ENCODE peak calls at places on chromosomes 11 and 22, in four cellular contexts. Y is HCT116, T is K562, A is GM12878. C is an unnamed sample.

GRCh38 chr22:22884888-22885840 is 2.5 kb upstream of the IGLL5 start:
- DNase-seq in Y (no peak), T (no peak), A (no peak), C (no peak)

GRCh38 chr11:36292311-36292722 is 3.1 kb upstream of the COMMD9 start:
- DNase-seq in Y (peak), T (peak), A (peak), C (no peak)

GRCh38 chr11:66891849-66892660 is 35.2 kb downstream of the LRFN4 start:
- DNase-seq in Y (peak), T (peak), A (peak), C (no peak)

GRCh38 chr11:5749836-5750235 is 4.2 kb upstream of the OR52N4 start:
- DNase-seq in Y (no peak), T (no peak), A (no peak), C (no peak)

GRCh38 chr11:19871531-19871930 is 158.9 kb downstream of the NAV2 start:
- DNase-seq in Y (no peak), T (no peak), A (no peak), C (no peak)

GRCh38 chr11:32391965-32392553 is 43.3 kb downstream of the WT1 start:
- DNase-seq in Y (no peak), T (no peak), A (no peak), C (no peak)

GRCh38 chr11:95154514-95154913 is 64.9 kb downstream of the ENDOD1 start:
- DNase-seq in Y (peak), T (peak), A (no peak), C (peak)

GRCh38 chr11:97890466-97890865 is 1130.3 kb upstream of the CNTN5 start:
- DNase-seq in Y (no peak), T (no peak), A (no peak), C (no peak)

GRCh38 chr11:77879218-77879617 is 58.3 kb downstream of the AAMDC start:
- DNase-seq in Y (no peak), T (no peak), A (peak), C (no peak)

GRCh38 chr11:11798586-11799438 is 43.0 kb upstream of the USP47 start:
- DNase-seq in Y (peak), T (peak), A (no peak), C (no peak)

GRCh38 chr11:71425851-71426250 is 22.3 kb downstream of the DHCR7 start:
- DNase-seq in Y (no peak), T (no peak), A (no peak), C (no peak)

GRCh38 chr11:131246589-131247164 is 123.7 kb upstream of the NTM start:
- DNase-seq in Y (no peak), T (peak), A (no peak), C (peak)

GRCh38 chr11:119486691-119487259 is 63.8 kb upstream of the THY1 start:
- DNase-seq in Y (no peak), T (no peak), A (no peak), C (peak)

GRCh38 chr11:121645596-121645995 is 192.8 kb upstream of the SORL1-AS1 start:
- DNase-seq in Y (no peak), T (no peak), A (no peak), C (no peak)

GRCh38 chr11:93545566-93545965 is 2.4 kb upstream of the SMCO4 start:
- DNase-seq in Y (no peak), T (no peak), A (no peak), C (no peak)

GRCh38 chr11:11250470-11250869 is 102.6 kb downstream of the CSNK2A3 start:
- DNase-seq in Y (no peak), T (no peak), A (no peak), C (no peak)

GRCh38 chr22:31680764-31681624 is 19.0 kb upstream of the PISD start:
- DNase-seq in Y (no peak), T (no peak), A (no peak), C (no peak)

GRCh38 chr22:50169181-50169759 is 1.3 kb upstream of the PANX2 start:
- DNase-seq in Y (no peak), T (no peak), A (no peak), C (no peak)

GRCh38 chr22:41034741-41035140 is 57.7 kb upstream of the EP300 start:
- DNase-seq in Y (no peak), T (no peak), A (no peak), C (no peak)

GRCh38 chr22:22194931-22195264 is 49.7 kb upstream of the VPREB1 start:
- DNase-seq in Y (no peak), T (no peak), A (no peak), C (no peak)

GRCh38 chr22:49636649-49637048 is 191.0 kb downstream of the BRD1 start:
- DNase-seq in Y (no peak), T (no peak), A (no peak), C (no peak)

GRCh38 chr22:24156915-24157782 is 24.1 kb upstream of the SUSD2 start:
- DNase-seq in Y (peak), T (peak), A (peak), C (peak)

GRCh38 chr11:128938156-128938885 is 4.3 kb downstream of the TP53AIP1 start:
- DNase-seq in Y (no peak), T (no peak), A (no peak), C (no peak)

GRCh38 chr11:120208012-120208441 is 2.8 kb upstream of the OAF start:
- DNase-seq in Y (no peak), T (no peak), A (no peak), C (no peak)

GRCh38 chr11:132904566-132904965 is 627.7 kb downstream of the OPCML start:
- DNase-seq in Y (no peak), T (no peak), A (no peak), C (no peak)

GRCh38 chr11:111097191-111097590 is 148.3 kb upstream of the POU2AF2 start:
- DNase-seq in Y (peak), T (no peak), A (no peak), C (no peak)

DNA sequence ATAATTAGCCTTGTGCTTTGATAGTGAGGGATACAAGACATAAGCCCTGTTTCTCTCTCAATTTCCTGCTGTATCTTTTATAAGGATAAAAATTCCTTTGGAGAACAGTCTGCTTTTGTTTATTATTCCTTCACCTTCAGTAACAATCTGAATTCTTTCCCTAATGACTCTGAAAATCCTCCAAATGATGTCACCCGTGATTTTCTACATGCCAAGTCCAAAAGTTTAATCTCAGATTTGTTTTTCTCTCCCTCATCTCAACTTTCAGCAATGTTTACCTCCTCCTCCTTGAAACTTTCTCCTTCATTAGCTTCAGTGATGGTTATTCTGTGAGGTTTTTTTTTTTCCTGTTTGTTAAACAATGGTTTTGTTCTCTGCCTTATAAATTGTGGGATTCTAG is 2.2 kb downstream of the OR51E2 start:
- DNase-seq in Y (no peak), T (no peak), A (no peak), C (no peak)
- TF ChIP-seq EGR1 in Y (no peak), T (no peak), A (no peak), C (no peak)

GRCh38 chr22:44920183-44920582 is 89.6 kb downstream of the PHF21B start:
- DNase-seq in Y (no peak), T (no peak), A (no peak), C (no peak)

GRCh38 chr22:44919691-44920090 is 90.1 kb downstream of the PHF21B start:
- DNase-seq in Y (no peak), T (no peak), A (no peak), C (no peak)

GRCh38 chr22:44917372-44918165 is 92.2 kb downstream of the PHF21B start:
- DNase-seq in Y (no peak), T (no peak), A (no peak), C (no peak)

GRCh38 chr22:44918166-44918924 is 91.5 kb downstream of the PHF21B start:
- DNase-seq in Y (no peak), T (no peak), A (no peak), C (no peak)

GRCh38 chr22:44918925-44919392 is 90.8 kb downstream of the PHF21B start:
- DNase-seq in Y (no peak), T (no peak), A (no peak), C (no peak)
- TF ChIP-seq EGR1 in Y (no peak), T (no peak), A (no peak), C (no peak)

DNA sequence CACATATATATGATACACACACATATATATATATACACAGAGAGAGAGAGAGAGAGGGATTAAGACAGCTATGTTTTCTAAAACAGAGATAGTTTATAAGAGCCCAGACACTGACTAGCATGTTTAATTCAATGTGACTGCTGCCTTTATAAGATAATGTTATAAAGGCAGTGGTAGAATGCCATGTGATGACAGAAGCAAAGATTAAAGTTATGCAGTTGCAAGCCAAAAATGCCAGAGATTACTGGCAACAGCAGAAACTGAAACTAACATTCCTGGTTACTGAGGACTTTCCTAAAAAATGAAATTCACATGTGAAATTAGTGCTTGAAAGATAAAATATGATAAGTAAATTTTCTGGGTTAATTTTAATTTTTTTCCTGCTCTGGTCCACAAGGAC is 1888.9 kb downstream of the LRRC4C start:
- DNase-seq in Y (no peak), T (no peak), A (no peak), C (no peak)
- TF ChIP-seq EGR1 in Y (no peak), T (no peak), A (no peak), C (no peak)

GRCh38 chr11:80477178-80477577 is 1036.3 kb upstream of the TENM4 start:
- DNase-seq in Y (no peak), T (no peak), A (no peak), C (no peak)

GRCh38 chr11:80473562-80473961 is 1032.7 kb upstream of the TENM4 start:
- DNase-seq in Y (no peak), T (no peak), A (peak), C (no peak)
- TF ChIP-seq EGR1 in Y (no peak), T (no peak), A (no peak), C (no peak)

GRCh38 chr22:29450222-29450621 is 11.8 kb downstream of the RFPL1 start:
- DNase-seq in Y (no peak), T (no peak), A (no peak), C (no peak)

GRCh38 chr22:29457730-29458129 is 19.3 kb downstream of the RFPL1 start:
- DNase-seq in Y (peak), T (peak), A (peak), C (peak)

GRCh38 chr22:29451863-29452262 is 13.5 kb downstream of the RFPL1 start:
- DNase-seq in Y (no peak), T (no peak), A (no peak), C (no peak)

GRCh38 chr22:29456211-29456671 is 17.9 kb downstream of the RFPL1 start:
- DNase-seq in Y (no peak), T (no peak), A (no peak), C (no peak)

DNA sequence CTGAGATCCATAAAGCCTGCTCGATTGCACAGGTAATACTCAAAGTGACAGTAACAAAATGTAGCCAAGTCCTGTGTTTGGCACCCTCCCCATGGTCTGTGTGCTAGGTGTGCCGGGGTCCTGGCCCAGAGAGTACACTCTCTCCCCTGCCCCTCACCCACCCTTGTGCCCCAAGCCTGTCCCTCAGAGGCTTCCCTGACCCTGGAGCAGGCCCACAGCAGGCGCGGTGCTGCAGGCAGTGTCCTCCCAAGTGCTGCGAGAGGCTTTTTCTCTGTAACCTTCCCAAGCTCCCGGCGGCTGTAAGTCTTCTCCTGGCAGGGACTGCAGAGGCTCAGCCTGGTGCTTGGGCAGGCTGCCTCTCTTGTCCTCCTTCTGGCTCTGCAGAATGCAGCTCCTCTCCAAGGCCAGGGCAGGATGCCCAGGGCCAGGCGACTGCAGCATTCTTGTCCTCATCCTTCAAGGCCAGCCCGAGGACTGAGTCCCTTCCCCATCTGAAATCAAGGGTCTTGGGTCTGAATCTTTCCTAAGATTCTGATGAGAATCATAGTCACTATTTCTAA is 15.9 kb downstream of the RFPL1 start:
- DNase-seq in Y (no peak), T (no peak), A (no peak), C (no peak)
- TF ChIP-seq EGR1 in Y (no peak), T (no peak), A (no peak), C (no peak)

DNA sequence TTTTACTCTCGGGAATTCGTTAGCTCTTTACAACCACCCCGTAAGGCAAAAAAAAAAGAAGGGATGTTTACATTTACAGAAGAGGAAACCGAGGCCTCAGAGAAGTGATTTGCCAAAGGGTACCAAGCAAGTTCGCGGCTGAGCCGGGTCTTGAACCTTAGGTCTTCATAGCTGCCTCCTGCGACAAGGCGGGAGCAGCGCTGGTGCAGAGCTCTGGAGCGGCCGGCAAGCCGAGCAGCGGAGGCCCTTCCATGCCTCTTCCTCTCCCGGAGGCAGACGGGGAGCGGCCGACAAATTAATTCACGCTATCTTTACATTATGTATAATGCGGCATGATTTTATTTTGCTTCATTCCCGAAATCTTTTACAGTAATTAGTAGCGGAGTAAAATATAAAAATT is 536.3 kb downstream of the INSC start:
- DNase-seq in Y (no peak), T (no peak), A (no peak), C (no peak)
- TF ChIP-seq EGR1 in Y (no peak), T (no peak), A (no peak), C (no peak)

GRCh38 chr11:124612045-124612444 is 817 bp downstream of the PANX3 start:
- DNase-seq in Y (no peak), T (no peak), A (no peak), C (no peak)
- TF ChIP-seq EGR1 in Y (no peak), T (no peak), A (no peak), C (no peak)

DNA sequence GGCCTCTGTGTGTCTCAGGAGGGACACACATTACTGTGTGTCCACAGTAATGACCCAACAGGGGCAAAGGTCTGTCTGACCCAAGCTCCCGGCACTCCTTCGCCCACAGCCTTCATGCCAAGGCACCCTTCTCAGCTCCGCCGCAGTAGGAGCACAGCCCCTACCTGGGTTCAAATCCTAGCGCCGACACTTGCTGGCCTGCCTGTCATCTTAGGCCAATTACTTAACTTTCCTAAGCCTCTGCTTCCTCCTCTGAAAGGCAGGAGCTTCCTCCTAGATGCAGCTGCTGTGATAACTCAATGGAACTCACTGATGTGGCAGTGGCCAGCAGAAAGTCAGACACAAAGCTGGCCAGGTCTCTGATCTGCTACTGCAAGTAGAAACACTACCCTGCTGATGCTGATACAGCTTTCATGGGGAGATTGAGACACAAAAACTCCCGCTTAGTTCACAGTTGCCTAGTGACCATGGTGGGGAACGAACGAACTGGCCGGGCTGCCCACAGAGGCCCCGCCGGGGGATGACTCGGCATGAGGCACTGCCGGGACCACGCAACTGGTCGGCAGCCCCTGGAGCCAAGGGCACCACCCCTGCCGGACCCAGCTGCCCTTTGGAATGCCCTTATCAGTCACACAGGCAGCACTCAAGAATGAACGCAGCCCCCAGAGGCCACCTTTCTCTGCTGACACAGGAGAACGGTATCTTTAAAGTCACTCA is 8.1 kb downstream of the EHD1 start:
- DNase-seq in Y (no peak), T (peak), A (no peak), C (no peak)
- TF ChIP-seq EGR1 in Y (no peak), T (no peak), A (no peak), C (no peak)

GRCh38 chr11:89437317-89437716 is 53.9 kb downstream of the NOX4 start:
- DNase-seq in Y (no peak), T (no peak), A (no peak), C (no peak)

GRCh38 chr11:89441606-89442005 is 49.6 kb downstream of the NOX4 start:
- DNase-seq in Y (no peak), T (no peak), A (no peak), C (no peak)

GRCh38 chr11:89447845-89448244 is 43.3 kb downstream of the NOX4 start:
- DNase-seq in Y (no peak), T (no peak), A (no peak), C (no peak)

GRCh38 chr11:89443366-89444303 is 47.5 kb downstream of the NOX4 start:
- DNase-seq in Y (no peak), T (no peak), A (no peak), C (no peak)

DNA sequence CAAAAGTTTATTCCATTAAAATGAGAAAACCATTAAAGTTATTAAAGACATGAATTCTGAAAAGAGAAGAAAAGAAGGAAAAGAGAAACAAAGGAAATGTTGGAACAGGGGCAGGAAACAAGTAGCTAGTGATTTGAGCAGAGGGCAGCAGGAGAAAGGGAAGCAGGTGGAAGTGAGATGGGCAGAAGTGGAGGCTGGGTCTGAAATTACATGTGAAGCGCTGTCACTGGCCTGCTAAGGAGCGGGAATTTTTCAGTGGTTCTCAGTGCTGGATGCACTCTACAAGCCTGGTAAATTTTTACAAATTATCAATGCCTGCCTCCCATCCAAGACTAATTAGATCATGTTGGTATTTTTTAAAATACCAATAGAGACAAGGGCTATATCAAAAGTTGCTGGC is 48.4 kb downstream of the NOX4 start:
- DNase-seq in Y (no peak), T (no peak), A (no peak), C (no peak)
- TF ChIP-seq EGR1 in Y (no peak), T (no peak), A (no peak), C (no peak)

C was measured in H1.